ENCODE peak calls at places on chromosomes 1 and 21, in five cellular contexts. One of them, this sample, is unnamed.

GRCh38 chr1:22971161-22972062 is 1.3 kb downstream of the LACTBL1 start:
- DNase-seq in A549: no peak
- DNase-seq in AG04450: no peak
- DNase-seq in transverse colon: no peak
- DNase-seq in lower leg skin: no peak
- DNase-seq in this sample: no peak

GRCh38 chr1:209670441-209671082 is 4.7 kb upstream of the G0S2 start:
- DNase-seq in A549: no peak
- DNase-seq in AG04450: no peak
- DNase-seq in transverse colon: no peak
- DNase-seq in lower leg skin: no peak
- DNase-seq in this sample: no peak

GRCh38 chr21:38945536-38946245 is 140.0 kb downstream of the ETS2 start:
- DNase-seq in A549: no peak
- DNase-seq in AG04450: no peak
- DNase-seq in transverse colon: no peak
- DNase-seq in lower leg skin: no peak
- DNase-seq in this sample: no peak

GRCh38 chr21:9839011-9839661 is 682.2 kb upstream of the TPTE start:
- DNase-seq in A549: no peak
- DNase-seq in AG04450: no peak
- DNase-seq in transverse colon: no peak
- DNase-seq in lower leg skin: no peak
- DNase-seq in this sample: no peak

GRCh38 chr1:204181116-204181515 is 15.0 kb upstream of the REN start:
- DNase-seq in A549: no peak
- DNase-seq in AG04450: no peak
- DNase-seq in transverse colon: no peak
- DNase-seq in lower leg skin: no peak
- DNase-seq in this sample: no peak

GRCh38 chr21:43827015-43827611 is 37.7 kb downstream of the RRP1 start:
- DNase-seq in A549: peak
- DNase-seq in AG04450: no peak
- DNase-seq in transverse colon: no peak
- DNase-seq in lower leg skin: no peak
- DNase-seq in this sample: no peak

GRCh38 chr21:40602105-40602504 is 244.9 kb downstream of the DSCAM start:
- DNase-seq in A549: no peak
- DNase-seq in AG04450: no peak
- DNase-seq in transverse colon: no peak
- DNase-seq in lower leg skin: peak
- DNase-seq in this sample: no peak

GRCh38 chr1:234619794-234620247 is 9.8 kb upstream of the IRF2BP2 start:
- DNase-seq in A549: peak
- DNase-seq in AG04450: no peak
- DNase-seq in transverse colon: no peak
- DNase-seq in lower leg skin: no peak
- DNase-seq in this sample: no peak

GRCh38 chr21:28975401-28975800 is 17.3 kb downstream of the LTN1 start:
- DNase-seq in A549: no peak
- DNase-seq in AG04450: no peak
- DNase-seq in transverse colon: no peak
- DNase-seq in lower leg skin: no peak
- DNase-seq in this sample: no peak

GRCh38 chr1:229671310-229671709 is 45.3 kb downstream of the URB2 start:
- DNase-seq in A549: no peak
- DNase-seq in AG04450: no peak
- DNase-seq in transverse colon: no peak
- DNase-seq in lower leg skin: no peak
- DNase-seq in this sample: no peak

GRCh38 chr1:215104283-215104682 is 21.7 kb downstream of the KCNK2 start:
- DNase-seq in A549: no peak
- DNase-seq in AG04450: no peak
- DNase-seq in transverse colon: no peak
- DNase-seq in lower leg skin: no peak
- DNase-seq in this sample: no peak

GRCh38 chr1:227244339-227245118 is 73.8 kb downstream of the CDC42BPA start:
- DNase-seq in A549: no peak
- DNase-seq in AG04450: no peak
- DNase-seq in transverse colon: no peak
- DNase-seq in lower leg skin: no peak
- DNase-seq in this sample: no peak

GRCh38 chr1:109750241-109750882 is 9.5 kb upstream of the GSTM3 start:
- DNase-seq in A549: no peak
- DNase-seq in AG04450: no peak
- DNase-seq in transverse colon: no peak
- DNase-seq in lower leg skin: no peak
- DNase-seq in this sample: no peak

GRCh38 chr1:67609942-67610341 is 75.1 kb upstream of the GADD45A start:
- DNase-seq in A549: no peak
- DNase-seq in AG04450: no peak
- DNase-seq in transverse colon: no peak
- DNase-seq in lower leg skin: no peak
- DNase-seq in this sample: no peak

GRCh38 chr1:44276006-44276405 is 62.7 kb downstream of the DMAP1 start:
- DNase-seq in A549: no peak
- DNase-seq in AG04450: no peak
- DNase-seq in transverse colon: no peak
- DNase-seq in lower leg skin: no peak
- DNase-seq in this sample: no peak

GRCh38 chr1:247440001-247440620 is 17.8 kb downstream of the OR2B11 start:
- DNase-seq in A549: no peak
- DNase-seq in AG04450: no peak
- DNase-seq in transverse colon: no peak
- DNase-seq in lower leg skin: no peak
- DNase-seq in this sample: no peak

GRCh38 chr1:53593758-53594380 is 134.7 kb downstream of the DMRTB1 start:
- DNase-seq in A549: peak
- DNase-seq in AG04450: no peak
- DNase-seq in transverse colon: peak
- DNase-seq in lower leg skin: no peak
- DNase-seq in this sample: no peak

GRCh38 chr21:45162115-45162514 is 87.7 kb downstream of the ADARB1 start:
- DNase-seq in A549: no peak
- DNase-seq in AG04450: no peak
- DNase-seq in transverse colon: no peak
- DNase-seq in lower leg skin: peak
- DNase-seq in this sample: no peak

GRCh38 chr1:45196863-45197262 is 9.5 kb downstream of the ZSWIM5 start:
- DNase-seq in A549: no peak
- DNase-seq in AG04450: no peak
- DNase-seq in transverse colon: no peak
- DNase-seq in lower leg skin: no peak
- DNase-seq in this sample: no peak

GRCh38 chr1:143698016-143698415 is 273.8 kb downstream of the FAM72C start:
- DNase-seq in A549: peak
- DNase-seq in AG04450: no peak
- DNase-seq in transverse colon: peak
- DNase-seq in lower leg skin: no peak
- DNase-seq in this sample: no peak

GRCh38 chr21:33449650-33450049 is 30.1 kb downstream of the TMEM50B start:
- DNase-seq in A549: no peak
- DNase-seq in AG04450: no peak
- DNase-seq in transverse colon: no peak
- DNase-seq in lower leg skin: no peak
- DNase-seq in this sample: peak

GRCh38 chr1:201422026-201422425 is 496 bp upstream of the TNNI1 start:
- DNase-seq in A549: no peak
- DNase-seq in AG04450: no peak
- DNase-seq in transverse colon: no peak
- DNase-seq in lower leg skin: no peak
- DNase-seq in this sample: no peak

GRCh38 chr1:232045571-232045970 is 419.0 kb downstream of the DISC1 start:
- DNase-seq in A549: no peak
- DNase-seq in AG04450: no peak
- DNase-seq in transverse colon: no peak
- DNase-seq in lower leg skin: no peak
- DNase-seq in this sample: no peak

GRCh38 chr1:230084408-230085177 is 17.6 kb downstream of the GALNT2 start:
- DNase-seq in A549: peak
- DNase-seq in AG04450: peak
- DNase-seq in transverse colon: peak
- DNase-seq in lower leg skin: no peak
- DNase-seq in this sample: no peak

GRCh38 chr1:209048961-209049669 is 534.4 kb upstream of the CAMK1G start:
- DNase-seq in A549: no peak
- DNase-seq in AG04450: no peak
- DNase-seq in transverse colon: no peak
- DNase-seq in lower leg skin: no peak
- DNase-seq in this sample: no peak

GRCh38 chr1:111620412-111620971 is 903 bp downstream of the RAP1A start:
- DNase-seq in A549: peak
- DNase-seq in AG04450: no peak
- DNase-seq in transverse colon: no peak
- DNase-seq in lower leg skin: no peak
- DNase-seq in this sample: no peak

GRCh38 chr1:111622166-111622565 is 2.6 kb downstream of the RAP1A start:
- DNase-seq in A549: no peak
- DNase-seq in AG04450: no peak
- DNase-seq in transverse colon: no peak
- DNase-seq in lower leg skin: no peak
- DNase-seq in this sample: no peak

GRCh38 chr1:111618953-111619634 is 495 bp upstream of the RAP1A start:
- DNase-seq in A549: no peak
- DNase-seq in AG04450: no peak
- DNase-seq in transverse colon: no peak
- DNase-seq in lower leg skin: no peak
- DNase-seq in this sample: no peak

GRCh38 chr1:111619635-111620411 is at the start of gene RAP1A:
- DNase-seq in A549: peak
- DNase-seq in AG04450: peak
- DNase-seq in transverse colon: peak
- DNase-seq in lower leg skin: peak
- DNase-seq in this sample: peak

DNA sequence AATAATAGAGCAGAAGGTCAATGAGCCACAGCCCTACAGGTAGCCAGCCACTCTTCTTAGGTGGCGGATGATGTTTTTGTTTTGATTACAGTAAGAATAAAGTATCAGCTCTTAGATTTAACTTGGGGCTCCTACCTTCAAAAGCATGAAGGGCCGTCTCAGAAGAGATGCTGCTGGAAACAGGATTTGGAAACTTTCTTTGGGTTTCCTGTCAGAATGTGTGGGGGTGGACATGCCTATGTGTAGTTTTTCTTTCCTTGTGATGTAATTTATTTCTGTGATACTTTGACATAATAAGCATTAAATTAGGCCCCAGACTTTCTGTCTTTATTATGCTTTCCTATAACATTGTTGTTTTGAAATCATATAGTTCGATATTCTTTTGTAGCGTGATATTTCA is 1.5 kb downstream of the RAP1A start:
- DNase-seq in A549: no peak
- DNase-seq in AG04450: no peak
- DNase-seq in transverse colon: no peak
- DNase-seq in lower leg skin: no peak
- DNase-seq in this sample: no peak
- H3K4me3 ChIP-seq in A549: peak
- H3K4me3 ChIP-seq in AG04450: peak
- H3K4me3 ChIP-seq in transverse colon: peak
- H3K4me3 ChIP-seq in lower leg skin: no peak
- H3K4me3 ChIP-seq in this sample: peak

GRCh38 chr1:46691997-46692790 is 20.5 kb downstream of the TEX38 start:
- DNase-seq in A549: no peak
- DNase-seq in AG04450: no peak
- DNase-seq in transverse colon: no peak
- DNase-seq in lower leg skin: no peak
- DNase-seq in this sample: no peak
- TF ChIP-seq CTCF in A549: no peak
- TF ChIP-seq CTCF in AG04450: peak
- TF ChIP-seq CTCF in transverse colon: no peak
- TF ChIP-seq CTCF in lower leg skin: no peak
- TF ChIP-seq CTCF in this sample: no peak

DNA sequence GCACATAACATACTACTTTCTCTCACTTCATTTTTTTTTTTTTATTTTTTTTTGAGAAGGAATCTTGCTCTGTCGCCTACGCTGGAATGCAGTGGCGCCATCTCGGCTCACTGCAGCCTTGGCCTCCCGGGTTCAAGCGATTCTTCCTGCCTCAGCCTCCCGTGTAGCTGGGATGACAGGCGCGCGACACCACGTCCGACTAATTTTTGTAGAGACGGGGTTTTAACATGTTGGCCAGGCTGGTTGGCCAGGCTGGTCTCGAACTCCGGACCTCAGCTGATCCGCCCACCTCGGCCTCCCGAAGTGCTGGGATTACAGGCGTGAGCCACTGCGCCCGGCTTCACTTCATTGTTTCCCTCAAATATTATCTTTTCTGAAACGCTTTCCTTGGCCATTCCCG is 573 bp upstream of the PEX19 start:
- DNase-seq in A549: no peak
- DNase-seq in AG04450: no peak
- DNase-seq in transverse colon: no peak
- DNase-seq in lower leg skin: no peak
- DNase-seq in this sample: no peak
- H3K4me3 ChIP-seq in A549: peak
- H3K4me3 ChIP-seq in AG04450: peak
- H3K4me3 ChIP-seq in transverse colon: no peak
- H3K4me3 ChIP-seq in lower leg skin: no peak
- H3K4me3 ChIP-seq in this sample: peak

DNA sequence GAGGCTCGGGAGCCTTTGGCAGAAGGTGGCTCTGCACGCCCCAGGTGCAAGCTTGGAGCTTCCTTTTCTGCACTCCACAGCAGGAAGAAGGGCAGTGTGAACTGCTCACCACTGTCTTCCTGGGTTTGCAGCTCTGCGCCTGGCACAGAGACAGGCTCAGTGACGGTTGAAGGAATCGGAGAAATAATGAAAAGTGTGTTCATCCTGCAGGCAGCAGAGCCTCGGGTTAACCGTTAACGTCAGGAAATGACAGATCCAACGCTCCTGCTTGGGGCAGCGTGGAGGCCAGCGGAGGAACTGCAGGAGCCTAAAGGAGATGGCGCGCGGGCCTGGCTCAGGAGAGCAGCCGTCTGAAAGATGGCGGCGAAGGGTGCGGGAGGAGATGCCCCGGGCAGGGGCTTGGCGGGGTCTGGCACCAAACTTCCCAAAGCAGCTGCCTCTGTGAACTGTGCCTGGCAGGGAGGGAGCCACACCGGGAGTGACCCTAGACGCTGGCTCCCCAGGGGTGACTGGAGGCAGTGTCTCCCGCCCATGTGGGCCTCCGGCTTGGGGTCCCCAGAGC is 10.9 kb upstream of the SAMD11 start:
- DNase-seq in A549: peak
- DNase-seq in AG04450: no peak
- DNase-seq in transverse colon: peak
- DNase-seq in lower leg skin: no peak
- DNase-seq in this sample: no peak
- TF ChIP-seq CTCF in A549: no peak
- TF ChIP-seq CTCF in AG04450: peak
- TF ChIP-seq CTCF in transverse colon: peak
- TF ChIP-seq CTCF in lower leg skin: no peak
- TF ChIP-seq CTCF in this sample: no peak